ENCODE peak calls at places on chromosome 7, in six cellular contexts. U is upper lobe of right lung, T is lower lobe of right lung, B is tibial artery, C is GM10248, M is BJ. R is an unnamed sample.

GRCh38 chr7:143325215-143325614 is 9.3 kb downstream of the CLCN1 start:
- DNase-seq in T (no peak), M (no peak), B (no peak), C (no peak), U (no peak), R (no peak)

GRCh38 chr7:104039363-104039762 is 49.9 kb upstream of the RELN start:
- DNase-seq in B (no peak), C (no peak), U (no peak), T (no peak), M (no peak), R (no peak)

GRCh38 chr7:17233643-17234397 is 64.6 kb upstream of the AHR start:
- DNase-seq in B (no peak), M (no peak), C (no peak), U (peak), T (no peak), R (peak)

GRCh38 chr7:109336531-109336930 is 766.9 kb downstream of the DNAJB9 start:
- DNase-seq in B (no peak), U (no peak), T (no peak), C (no peak), M (no peak), R (no peak)

GRCh38 chr7:87318741-87319140 is 26.7 kb upstream of the CROT start:
- DNase-seq in C (no peak), B (no peak), U (no peak), M (no peak), T (no peak), R (peak)

GRCh38 chr7:2639994-2640830 is 8.4 kb downstream of the TTYH3 start:
- DNase-seq in B (no peak), T (no peak), C (no peak), U (no peak), M (no peak), R (peak)

GRCh38 chr7:65902306-65902705 is 29.4 kb downstream of the VKORC1L1 start:
- DNase-seq in M (no peak), T (no peak), C (no peak), B (no peak), U (no peak), R (no peak)

GRCh38 chr7:113402005-113402404 is 283.7 kb upstream of the SMIM30 start:
- DNase-seq in B (no peak), U (no peak), T (no peak), C (no peak), M (no peak), R (no peak)

GRCh38 chr7:70681111-70681846 is 450.7 kb upstream of the GALNT17 start:
- DNase-seq in M (no peak), B (no peak), T (no peak), C (no peak), U (no peak), R (no peak)

GRCh38 chr7:67724955-67725354 is 728.3 kb downstream of the TYW1 start:
- DNase-seq in M (no peak), T (no peak), B (no peak), C (no peak), U (no peak), R (no peak)

GRCh38 chr7:8629504-8629903 is 196.1 kb downstream of the NXPH1 start:
- DNase-seq in T (no peak), M (no peak), U (no peak), C (no peak), B (no peak), R (no peak)

GRCh38 chr7:2941201-2941859 is 97.2 kb upstream of the GNA12 start:
- DNase-seq in T (no peak), C (no peak), M (no peak), B (no peak), U (peak), R (no peak)

GRCh38 chr7:156764016-156764669 is 123.6 kb downstream of the RNF32 start:
- DNase-seq in C (no peak), B (peak), T (peak), M (no peak), U (peak), R (peak)

GRCh38 chr7:90599038-90599437 is 2.9 kb downstream of the CDK14 start:
- DNase-seq in T (no peak), C (no peak), M (no peak), U (no peak), B (no peak), R (no peak)

GRCh38 chr7:137953043-137953691 is 48.7 kb downstream of the CREB3L2 start:
- DNase-seq in C (no peak), U (no peak), M (no peak), T (no peak), B (no peak), R (peak)

GRCh38 chr7:44707558-44708230 is 41.0 kb upstream of the ZMIZ2 start:
- DNase-seq in T (no peak), B (no peak), C (peak), M (no peak), U (no peak), R (no peak)

GRCh38 chr7:24882989-24883631 is 96.9 kb downstream of the OSBPL3 start:
- DNase-seq in C (no peak), M (peak), B (peak), U (no peak), T (no peak), R (peak)

GRCh38 chr7:112556633-112557032 is 75.8 kb downstream of the LSMEM1 start:
- DNase-seq in M (no peak), B (no peak), T (no peak), U (no peak), C (peak), R (peak)

GRCh38 chr7:150432915-150433892 is 17.2 kb upstream of the GIMAP8 start:
- DNase-seq in C (peak), M (no peak), B (no peak), U (peak), T (no peak), R (no peak)

GRCh38 chr7:77771901-77772300 is 26.3 kb downstream of the TMEM60 start:
- DNase-seq in C (no peak), B (no peak), U (no peak), T (no peak), M (no peak), R (no peak)

GRCh38 chr7:5424689-5425506 is 1.3 kb upstream of the TNRC18 start:
- DNase-seq in U (peak), M (no peak), T (peak), C (no peak), B (peak), R (no peak)

GRCh38 chr7:151104411-151105235 is 18.3 kb downstream of the AGAP3 start:
- DNase-seq in B (no peak), T (no peak), C (no peak), U (no peak), M (peak), R (no peak)

GRCh38 chr7:151745090-151745638 is 131.8 kb downstream of the PRKAG2 start:
- DNase-seq in B (peak), T (peak), M (no peak), C (no peak), U (peak), R (peak)

GRCh38 chr7:125423444-125424155 is 494.0 kb upstream of the POT1 start:
- DNase-seq in M (no peak), C (no peak), U (no peak), B (no peak), T (no peak), R (peak)

GRCh38 chr7:118918556-118918955 is 694.1 kb downstream of the ANKRD7 start:
- DNase-seq in U (no peak), B (no peak), M (no peak), C (no peak), T (no peak), R (peak)

GRCh38 chr7:55476071-55476803 is 96.1 kb downstream of the VOPP1 start:
- DNase-seq in C (no peak), B (no peak), U (no peak), M (no peak), T (no peak), R (no peak)

GRCh38 chr7:2717293-2717904 is 29.4 kb downstream of the AMZ1 start:
- DNase-seq in B (no peak), C (no peak), M (no peak), U (peak), T (peak), R (peak)

GRCh38 chr7:102918865-102919264 is 6.1 kb downstream of the LRRC17 start:
- DNase-seq in M (no peak), B (no peak), C (no peak), U (no peak), T (no peak), R (no peak)

GRCh38 chr7:92119213-92119759 is 15.0 kb downstream of the CYP51A1 start:
- DNase-seq in U (no peak), B (no peak), M (no peak), T (no peak), C (no peak), R (peak)
- TF ChIP-seq CTCF in U (no peak), B (no peak), M (no peak), T (no peak), C (no peak), R (no peak)

GRCh38 chr7:47792521-47793121 is 155.6 kb downstream of the PKD1L1 start:
- DNase-seq in M (no peak), T (no peak), B (no peak), U (no peak), C (no peak), R (peak)
- TF ChIP-seq CTCF in M (peak), T (peak), B (no peak), U (peak), C (no peak), R (peak)

DNA sequence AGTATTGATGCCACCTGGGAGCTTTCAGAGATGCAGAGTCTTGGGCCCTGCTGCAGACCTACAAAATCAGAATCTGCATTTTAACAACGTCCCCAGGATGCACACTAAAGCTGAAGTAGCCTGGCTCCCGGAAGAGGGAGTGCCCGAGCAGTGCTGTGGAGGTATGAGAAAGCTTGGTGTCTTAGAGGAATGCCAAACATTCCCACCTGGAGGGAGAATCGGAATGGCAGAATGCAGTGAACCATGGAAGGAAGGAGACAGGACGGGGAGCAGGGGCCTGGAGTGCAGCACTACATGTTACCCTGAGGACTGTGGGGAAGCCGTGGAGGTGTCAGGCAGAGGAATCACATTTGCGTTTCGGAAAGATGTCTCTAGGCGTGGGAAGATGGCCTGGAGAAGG is 90.9 kb downstream of the AOAH start:
- DNase-seq in M (no peak), C (no peak), B (no peak), U (no peak), T (no peak), R (no peak)
- TF ChIP-seq CTCF in M (no peak), C (no peak), B (no peak), U (no peak), T (no peak), R (no peak)

GRCh38 chr7:131471605-131472004 is 84.8 kb downstream of the PODXL start:
- DNase-seq in U (no peak), M (no peak), B (no peak), C (no peak), T (no peak), R (no peak)

GRCh38 chr7:131466735-131467365 is 89.6 kb downstream of the PODXL start:
- DNase-seq in T (no peak), B (no peak), U (no peak), C (no peak), M (no peak), R (no peak)

GRCh38 chr7:131462059-131462458 is 94.4 kb downstream of the PODXL start:
- DNase-seq in U (no peak), M (no peak), C (no peak), T (no peak), B (no peak), R (no peak)

DNA sequence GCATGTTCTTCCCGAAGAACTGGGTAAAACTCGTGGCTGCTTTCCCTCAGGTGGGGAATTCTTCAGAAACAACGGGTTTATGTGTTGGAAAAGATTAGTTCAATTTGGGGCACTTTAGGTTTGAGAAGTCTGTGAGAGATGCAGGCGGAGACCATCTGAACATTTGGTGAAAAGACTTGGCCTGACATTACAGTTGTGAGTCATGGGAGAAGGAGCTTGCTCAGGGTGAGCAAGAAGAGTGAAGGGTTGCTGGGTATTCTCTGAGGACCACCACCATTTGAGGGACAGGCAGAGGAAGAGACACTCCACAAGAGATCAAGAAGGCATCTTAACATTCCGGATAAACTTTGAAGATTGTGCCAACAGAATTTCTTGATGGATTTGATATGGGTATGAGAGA is 88.6 kb downstream of the PODXL start:
- DNase-seq in M (no peak), B (no peak), U (no peak), C (no peak), T (no peak), R (no peak)
- TF ChIP-seq CTCF in M (no peak), B (no peak), U (no peak), C (no peak), T (no peak), R (no peak)

DNA sequence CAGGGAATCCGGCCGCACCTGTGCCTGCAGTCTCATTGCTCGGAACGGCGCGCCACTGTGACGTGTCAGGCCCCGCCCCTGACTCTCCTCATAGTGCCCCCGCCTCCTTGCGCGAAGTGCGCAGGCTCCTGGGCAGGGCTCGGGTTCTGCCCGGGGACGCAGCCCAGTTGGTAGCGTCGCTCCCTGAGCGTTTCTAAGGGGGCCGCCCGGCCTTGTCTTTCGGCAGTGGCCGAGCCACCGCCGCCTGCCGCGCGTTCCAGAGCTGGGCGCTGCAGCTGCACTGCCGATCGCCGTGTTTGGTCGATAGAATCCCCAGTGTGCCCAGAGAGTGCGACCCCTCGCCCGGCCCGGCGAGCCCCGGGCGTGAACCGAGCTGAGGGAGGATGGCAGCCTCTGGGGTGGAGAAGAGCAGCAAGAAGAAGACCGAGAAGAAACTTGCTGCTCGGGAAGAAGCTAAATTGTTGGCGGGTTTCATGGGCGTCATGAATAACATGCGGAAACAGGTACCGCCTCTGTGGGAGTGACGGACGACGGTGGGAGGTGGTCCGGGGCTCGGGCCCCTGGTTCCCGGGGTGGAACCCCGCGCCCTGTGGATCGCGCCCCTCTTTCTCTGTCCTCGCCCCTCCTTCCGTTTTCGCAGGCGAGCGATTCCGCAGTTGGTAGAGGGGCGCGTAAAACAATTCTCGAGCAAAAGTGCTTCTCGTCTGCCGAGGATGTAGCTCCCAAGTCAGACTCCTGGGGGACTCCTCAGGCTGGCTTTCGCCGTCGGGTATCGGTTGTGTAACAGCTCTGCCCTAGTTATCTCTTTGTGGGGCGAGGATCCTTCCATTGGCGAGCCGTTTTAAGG is at the start of gene KLHL7:
- DNase-seq in C (peak), U (peak), M (peak), T (peak), B (peak), R (peak)
- TF ChIP-seq CTCF in C (no peak), U (peak), M (peak), T (peak), B (no peak), R (no peak)

GRCh38 chr7:30634193-30634626 is 39.5 kb downstream of the GARS1 start:
- DNase-seq in T (no peak), B (no peak), U (no peak), C (no peak), M (no peak), R (no peak)
- TF ChIP-seq CTCF in T (no peak), B (no peak), U (no peak), C (no peak), M (no peak), R (no peak)

GRCh38 chr7:74165867-74166593 is 8.1 kb upstream of the EIF4H start:
- DNase-seq in T (no peak), C (no peak), U (no peak), B (no peak), M (no peak), R (no peak)

GRCh38 chr7:74164985-74165456 is 9.1 kb upstream of the EIF4H start:
- DNase-seq in T (no peak), B (no peak), U (no peak), M (no peak), C (no peak), R (no peak)
- TF ChIP-seq CTCF in T (peak), B (peak), U (peak), M (peak), C (peak), R (peak)

GRCh38 chr7:94389381-94389780 is 5.3 kb upstream of the COL1A2 start:
- DNase-seq in B (no peak), U (no peak), C (no peak), T (no peak), M (no peak), R (peak)
- TF ChIP-seq CTCF in B (no peak), U (no peak), C (no peak), T (no peak), M (no peak), R (no peak)